ENCODE peak calls at places on chromosomes 16 and 17, in eight cellular contexts. A, H, L, J, V, B, D and U are unnamed samples.

GRCh38 chr16:84617068-84617630 is 729 bp downstream of the COTL1 start:
- DNase-seq in V (no peak), H (peak; percentile 64), L (no peak), B (no peak), A (no peak), J (peak; percentile 66), D (no peak), U (no peak)

GRCh38 chr17:63542942-63543821 is 7.1 kb upstream of the DCAF7 start:
- DNase-seq in B (no peak), A (no peak), V (no peak), D (no peak), L (no peak), H (no peak), J (no peak), U (no peak)

GRCh38 chr17:73042809-73043685 is 49.4 kb downstream of the SLC39A11 start:
- DNase-seq in L (no peak), V (no peak), J (no peak), H (no peak), A (no peak), D (no peak), B (peak; percentile 91), U (peak; percentile 11)

GRCh38 chr16:57012353-57012752 is 23.0 kb downstream of the NLRC5 start:
- DNase-seq in H (no peak), J (no peak), A (no peak), D (no peak), V (no peak), L (no peak), B (no peak), U (no peak)

GRCh38 chr16:69338557-69339288 is 641 bp downstream of the COG8 start:
- DNase-seq in A (no peak), V (no peak), D (no peak), H (no peak), L (no peak), B (no peak), J (no peak), U (no peak)

GRCh38 chr16:89921131-89921698 is 1.9 kb upstream of the TUBB3 start:
- DNase-seq in J (no peak), A (no peak), L (no peak), B (no peak), D (no peak), H (no peak), V (no peak), U (no peak)

GRCh38 chr17:10920511-10920910 is 82.6 kb upstream of the PIRT start:
- DNase-seq in B (no peak), L (no peak), D (no peak), H (no peak), J (no peak), V (no peak), A (no peak), U (no peak)

GRCh38 chr17:75643033-75644017 is 10.1 kb downstream of the SMIM5 start:
- DNase-seq in B (no peak), H (no peak), L (no peak), D (no peak), J (no peak), A (no peak), V (no peak), U (no peak)

GRCh38 chr17:41100081-41100480 is 1.9 kb downstream of the KRTAP4-16 start:
- DNase-seq in L (no peak), B (no peak), V (no peak), H (no peak), J (no peak), A (no peak), D (no peak), U (no peak)

GRCh38 chr17:59840329-59840907 is 52.3 kb downstream of the TUBD1 start:
- DNase-seq in H (no peak), D (no peak), A (no peak), J (peak; percentile 77), L (no peak), V (no peak), B (peak; percentile 71), U (peak; percentile 30)

GRCh38 chr16:88315543-88316105 is 67.1 kb upstream of the ZNF469 start:
- DNase-seq in J (no peak), D (no peak), H (no peak), B (peak; percentile 72), L (no peak), A (no peak), V (no peak), U (peak; percentile 55)

GRCh38 chr17:78966123-78966813 is 13.5 kb downstream of the LGALS3BP start:
- DNase-seq in B (no peak), D (no peak), V (no peak), H (no peak), J (no peak), L (no peak), A (no peak), U (no peak)

GRCh38 chr17:17496189-17497064 is at the start of gene RASD1:
- DNase-seq in D (peak; percentile 79), V (peak; percentile 97), H (peak; percentile 92), B (peak; percentile 92), L (no peak), A (peak; percentile 70), J (peak; percentile 71), U (peak; percentile 88)